ENCODE peak calls at places on chromosomes 7 and 10, in six cellular contexts. One of them, this sample, is unnamed.

GRCh38 chr7:136923111-136923510 is 54.7 kb downstream of the CHRM2 start:
- DNase-seq in HEK293T: no peak
- DNase-seq in A549: no peak
- DNase-seq in HepG2: no peak
- DNase-seq in IMR-90: peak
- DNase-seq in GM12878: no peak
- DNase-seq in this sample: no peak

GRCh38 chr7:28570113-28570969 is 158.0 kb downstream of the CREB5 start:
- DNase-seq in HEK293T: no peak
- DNase-seq in A549: no peak
- DNase-seq in HepG2: no peak
- DNase-seq in IMR-90: no peak
- DNase-seq in GM12878: no peak
- DNase-seq in this sample: no peak

GRCh38 chr10:69217119-69217754 is 2.9 kb upstream of the HKDC1 start:
- DNase-seq in HEK293T: no peak
- DNase-seq in A549: peak
- DNase-seq in HepG2: peak
- DNase-seq in IMR-90: peak
- DNase-seq in GM12878: no peak
- DNase-seq in this sample: no peak

GRCh38 chr10:73800560-73801252 is 10.7 kb downstream of the NDST2 start:
- DNase-seq in HEK293T: no peak
- DNase-seq in A549: no peak
- DNase-seq in HepG2: no peak
- DNase-seq in IMR-90: no peak
- DNase-seq in GM12878: no peak
- DNase-seq in this sample: no peak

GRCh38 chr7:938546-939185 is 15.8 kb downstream of the ADAP1 start:
- DNase-seq in HEK293T: no peak
- DNase-seq in A549: no peak
- DNase-seq in HepG2: no peak
- DNase-seq in IMR-90: no peak
- DNase-seq in GM12878: no peak
- DNase-seq in this sample: no peak

GRCh38 chr7:64999165-65000004 is 7.1 kb downstream of the ERV3-1 start:
- DNase-seq in HEK293T: no peak
- DNase-seq in A549: no peak
- DNase-seq in HepG2: peak
- DNase-seq in IMR-90: peak
- DNase-seq in GM12878: peak
- DNase-seq in this sample: peak

GRCh38 chr7:136869991-136870798 is 1.7 kb downstream of the CHRM2 start:
- DNase-seq in HEK293T: no peak
- DNase-seq in A549: no peak
- DNase-seq in HepG2: no peak
- DNase-seq in IMR-90: peak
- DNase-seq in GM12878: no peak
- DNase-seq in this sample: no peak

GRCh38 chr10:113132651-113133088 is 182.6 kb downstream of the TCF7L2 start:
- DNase-seq in HEK293T: no peak
- DNase-seq in A549: no peak
- DNase-seq in HepG2: no peak
- DNase-seq in IMR-90: peak
- DNase-seq in GM12878: no peak
- DNase-seq in this sample: no peak

GRCh38 chr7:72924417-72924747 is 513 bp upstream of the POM121 start:
- DNase-seq in HEK293T: no peak
- DNase-seq in A549: no peak
- DNase-seq in HepG2: no peak
- DNase-seq in IMR-90: no peak
- DNase-seq in GM12878: no peak
- DNase-seq in this sample: no peak

GRCh38 chr10:49831352-49832040 is 69.4 kb upstream of the OGDHL start:
- DNase-seq in HEK293T: no peak
- DNase-seq in A549: no peak
- DNase-seq in HepG2: no peak
- DNase-seq in IMR-90: peak
- DNase-seq in GM12878: no peak
- DNase-seq in this sample: no peak

GRCh38 chr10:31187182-31187581 is 131.8 kb upstream of the ZEB1 start:
- DNase-seq in HEK293T: no peak
- DNase-seq in A549: no peak
- DNase-seq in HepG2: no peak
- DNase-seq in IMR-90: no peak
- DNase-seq in GM12878: no peak
- DNase-seq in this sample: no peak

GRCh38 chr7:34320926-34321609 is 336.9 kb upstream of the NPSR1 start:
- DNase-seq in HEK293T: peak
- DNase-seq in A549: peak
- DNase-seq in HepG2: peak
- DNase-seq in IMR-90: peak
- DNase-seq in GM12878: peak
- DNase-seq in this sample: peak

GRCh38 chr10:79482721-79483120 is 29.6 kb upstream of the EIF5AL1 start:
- DNase-seq in HEK293T: no peak
- DNase-seq in A549: no peak
- DNase-seq in HepG2: no peak
- DNase-seq in IMR-90: no peak
- DNase-seq in GM12878: no peak
- DNase-seq in this sample: no peak

GRCh38 chr10:35639651-35640311 is 2.3 kb downstream of the FZD8 start:
- DNase-seq in HEK293T: no peak
- DNase-seq in A549: no peak
- DNase-seq in HepG2: no peak
- DNase-seq in IMR-90: peak
- DNase-seq in GM12878: no peak
- DNase-seq in this sample: no peak

GRCh38 chr10:124568858-124569622 is 107.4 kb downstream of the LHPP start:
- DNase-seq in HEK293T: no peak
- DNase-seq in A549: no peak
- DNase-seq in HepG2: no peak
- DNase-seq in IMR-90: no peak
- DNase-seq in GM12878: no peak
- DNase-seq in this sample: no peak

GRCh38 chr10:42995537-42995936 is 81.3 kb upstream of the RET start:
- DNase-seq in HEK293T: no peak
- DNase-seq in A549: no peak
- DNase-seq in HepG2: no peak
- DNase-seq in IMR-90: no peak
- DNase-seq in GM12878: no peak
- DNase-seq in this sample: no peak

GRCh38 chr7:28847681-28848080 is 110.4 kb downstream of the TRIL start:
- DNase-seq in HEK293T: no peak
- DNase-seq in A549: no peak
- DNase-seq in HepG2: no peak
- DNase-seq in IMR-90: no peak
- DNase-seq in GM12878: no peak
- DNase-seq in this sample: no peak

GRCh38 chr7:158868754-158869410 is 12.5 kb downstream of the DYNC2I1 start:
- DNase-seq in HEK293T: no peak
- DNase-seq in A549: no peak
- DNase-seq in HepG2: no peak
- DNase-seq in IMR-90: no peak
- DNase-seq in GM12878: no peak
- DNase-seq in this sample: no peak

GRCh38 chr10:30865141-30865926 is 166.3 kb downstream of the ZNF438 start:
- DNase-seq in HEK293T: no peak
- DNase-seq in A549: no peak
- DNase-seq in HepG2: no peak
- DNase-seq in IMR-90: peak
- DNase-seq in GM12878: no peak
- DNase-seq in this sample: no peak

GRCh38 chr10:96619803-96620773 is 33.3 kb upstream of the TM9SF3 start:
- DNase-seq in HEK293T: no peak
- DNase-seq in A549: no peak
- DNase-seq in HepG2: no peak
- DNase-seq in IMR-90: peak
- DNase-seq in GM12878: no peak
- DNase-seq in this sample: no peak

GRCh38 chr10:99328579-99329237 is 448 bp upstream of the CNNM1 start:
- DNase-seq in HEK293T: no peak
- DNase-seq in A549: peak
- DNase-seq in HepG2: no peak
- DNase-seq in IMR-90: peak
- DNase-seq in GM12878: no peak
- DNase-seq in this sample: no peak

GRCh38 chr10:59877191-59877671 is 29.1 kb downstream of the CCDC6 start:
- DNase-seq in HEK293T: no peak
- DNase-seq in A549: no peak
- DNase-seq in HepG2: no peak
- DNase-seq in IMR-90: peak
- DNase-seq in GM12878: no peak
- DNase-seq in this sample: no peak

GRCh38 chr7:98191668-98192431 is 19.4 kb upstream of the BHLHA15 start:
- DNase-seq in HEK293T: no peak
- DNase-seq in A549: no peak
- DNase-seq in HepG2: no peak
- DNase-seq in IMR-90: no peak
- DNase-seq in GM12878: no peak
- DNase-seq in this sample: no peak

GRCh38 chr7:15081891-15082290 is 179.3 kb upstream of the DGKB start:
- DNase-seq in HEK293T: no peak
- DNase-seq in A549: no peak
- DNase-seq in HepG2: no peak
- DNase-seq in IMR-90: no peak
- DNase-seq in GM12878: no peak
- DNase-seq in this sample: no peak

GRCh38 chr10:79285315-79286185 is 61.7 kb upstream of the PPIF start:
- DNase-seq in HEK293T: no peak
- DNase-seq in A549: no peak
- DNase-seq in HepG2: no peak
- DNase-seq in IMR-90: no peak
- DNase-seq in GM12878: peak
- DNase-seq in this sample: no peak

GRCh38 chr10:34885901-34886300 is 70.8 kb upstream of the PARD3 start:
- DNase-seq in HEK293T: no peak
- DNase-seq in A549: no peak
- DNase-seq in HepG2: no peak
- DNase-seq in IMR-90: no peak
- DNase-seq in GM12878: no peak
- DNase-seq in this sample: no peak

GRCh38 chr10:104641150-104642000 is at the start of gene SORCS3:
- DNase-seq in HEK293T: no peak
- DNase-seq in A549: no peak
- DNase-seq in HepG2: no peak
- DNase-seq in IMR-90: no peak
- DNase-seq in GM12878: no peak
- DNase-seq in this sample: no peak

GRCh38 chr7:21059069-21059468 is 272.4 kb upstream of the SP8 start:
- DNase-seq in HEK293T: no peak
- DNase-seq in A549: no peak
- DNase-seq in HepG2: no peak
- DNase-seq in IMR-90: no peak
- DNase-seq in GM12878: no peak
- DNase-seq in this sample: no peak

GRCh38 chr7:2609001-2609411 is 22.8 kb upstream of the TTYH3 start:
- DNase-seq in HEK293T: peak
- DNase-seq in A549: peak
- DNase-seq in HepG2: peak
- DNase-seq in IMR-90: peak
- DNase-seq in GM12878: no peak
- DNase-seq in this sample: peak
- TF ChIP-seq BHLHE40 in HEK293T: no peak
- TF ChIP-seq BHLHE40 in A549: no peak
- TF ChIP-seq BHLHE40 in HepG2: no peak
- TF ChIP-seq BHLHE40 in IMR-90: no peak
- TF ChIP-seq BHLHE40 in GM12878: no peak
- TF ChIP-seq BHLHE40 in this sample: no peak

GRCh38 chr10:102796407-102797176 is 40.6 kb downstream of the CYP17A1 start:
- DNase-seq in HEK293T: no peak
- DNase-seq in A549: no peak
- DNase-seq in HepG2: no peak
- DNase-seq in IMR-90: peak
- DNase-seq in GM12878: peak
- DNase-seq in this sample: no peak
- TF ChIP-seq BHLHE40 in HEK293T: no peak
- TF ChIP-seq BHLHE40 in A549: no peak
- TF ChIP-seq BHLHE40 in HepG2: no peak
- TF ChIP-seq BHLHE40 in IMR-90: no peak
- TF ChIP-seq BHLHE40 in GM12878: no peak
- TF ChIP-seq BHLHE40 in this sample: no peak

GRCh38 chr10:61810263-61810662 is 91.2 kb upstream of the ARID5B start:
- DNase-seq in HEK293T: no peak
- DNase-seq in A549: no peak
- DNase-seq in HepG2: no peak
- DNase-seq in IMR-90: no peak
- DNase-seq in GM12878: no peak
- DNase-seq in this sample: no peak
- TF ChIP-seq BHLHE40 in HEK293T: no peak
- TF ChIP-seq BHLHE40 in A549: no peak
- TF ChIP-seq BHLHE40 in HepG2: no peak
- TF ChIP-seq BHLHE40 in IMR-90: no peak
- TF ChIP-seq BHLHE40 in GM12878: no peak
- TF ChIP-seq BHLHE40 in this sample: no peak

DNA sequence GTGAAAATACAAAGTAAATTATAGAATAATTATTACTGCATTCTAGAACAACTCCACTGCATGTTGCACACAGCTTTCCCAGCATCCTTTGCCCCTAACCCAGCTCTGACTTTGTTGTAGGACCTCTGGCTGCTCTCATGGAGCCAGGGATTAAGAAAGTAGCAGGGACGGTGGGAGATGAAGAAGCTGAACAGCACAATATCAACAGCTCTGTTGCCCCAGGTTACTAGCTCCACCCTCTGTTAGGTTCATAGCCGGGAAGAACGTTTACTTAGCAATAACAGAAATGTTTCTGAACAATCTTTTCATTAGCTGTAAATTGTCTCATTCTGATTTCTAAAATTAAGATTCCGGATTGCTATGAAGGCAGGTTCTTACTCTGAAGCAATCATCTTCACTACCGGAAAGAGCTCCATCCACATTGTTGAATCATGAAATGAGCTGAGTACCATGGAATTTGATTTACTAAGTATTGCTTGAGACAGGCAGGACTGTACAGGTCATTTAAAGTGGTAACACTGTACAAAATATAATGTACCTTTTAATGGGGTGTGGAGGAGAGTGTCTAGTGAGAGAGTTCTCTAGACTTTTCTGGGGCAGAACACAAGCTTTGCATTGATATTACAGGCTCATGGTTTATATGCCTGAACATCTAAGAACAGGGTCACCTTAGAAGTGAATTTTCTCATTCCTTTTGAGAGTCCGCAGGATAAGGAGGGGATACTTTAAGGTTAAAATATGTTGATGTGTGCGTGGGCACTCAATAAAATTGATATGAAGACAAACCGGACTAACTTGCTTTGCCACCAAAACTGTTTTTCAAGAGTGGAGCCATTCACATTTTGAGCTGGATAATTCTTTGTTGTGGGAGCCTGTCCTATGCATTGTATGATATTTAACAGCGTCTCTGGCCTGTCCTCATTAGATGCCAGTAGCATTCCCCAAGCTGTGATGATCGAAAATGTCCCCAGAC is 20.8 kb upstream of the RAB18 start:
- DNase-seq in HEK293T: peak
- DNase-seq in A549: no peak
- DNase-seq in HepG2: no peak
- DNase-seq in IMR-90: peak
- DNase-seq in GM12878: no peak
- DNase-seq in this sample: no peak
- TF ChIP-seq BHLHE40 in HEK293T: no peak
- TF ChIP-seq BHLHE40 in A549: no peak
- TF ChIP-seq BHLHE40 in HepG2: no peak
- TF ChIP-seq BHLHE40 in IMR-90: no peak
- TF ChIP-seq BHLHE40 in GM12878: no peak
- TF ChIP-seq BHLHE40 in this sample: no peak

GRCh38 chr10:87000491-87000890 is 19.6 kb upstream of the FAM25A start:
- DNase-seq in HEK293T: no peak
- DNase-seq in A549: no peak
- DNase-seq in HepG2: peak
- DNase-seq in IMR-90: peak
- DNase-seq in GM12878: no peak
- DNase-seq in this sample: no peak
- TF ChIP-seq BHLHE40 in HEK293T: no peak
- TF ChIP-seq BHLHE40 in A549: no peak
- TF ChIP-seq BHLHE40 in HepG2: no peak
- TF ChIP-seq BHLHE40 in IMR-90: no peak
- TF ChIP-seq BHLHE40 in GM12878: no peak
- TF ChIP-seq BHLHE40 in this sample: no peak